ENCODE peak calls at places on chromosomes 6 and 20, in five cellular contexts. V is choroid plexus epithelial cell, W is hepatocyte, O is neural progenitor cell, R is esophagus muscularis mucosa. F is an unnamed sample.
A peak's percentile ranks its signal among the peaks of the same experiment; 100 is the strongest.

GRCh38 chr20:11796041-11796440 is 121.7 kb upstream of the BTBD3 start:
- DNase-seq in V (no peak), W (no peak), O (no peak), R (no peak), F (no peak)

GRCh38 chr6:21227486-21227885 is 366.1 kb upstream of the SOX4 start:
- DNase-seq in V (peak; percentile 52), W (no peak), O (no peak), R (no peak), F (no peak)

GRCh38 chr6:44002071-44002590 is 125.1 kb downstream of the MRPL14 start:
- DNase-seq in V (no peak), W (peak; percentile 26), O (peak; percentile 97), R (no peak), F (no peak)

GRCh38 chr20:39049148-39049547 is 87.0 kb downstream of the DHX35 start:
- DNase-seq in V (no peak), W (no peak), O (no peak), R (no peak), F (no peak)

GRCh38 chr6:2085657-2086056 is 159.7 kb downstream of the GMDS start:
- DNase-seq in V (no peak), W (no peak), O (no peak), R (no peak), F (no peak)

GRCh38 chr20:15867899-15868298 is 705.3 kb downstream of the KIF16B start:
- DNase-seq in V (no peak), W (no peak), O (no peak), R (no peak), F (no peak)

GRCh38 chr6:105251689-105252088 is 71.9 kb upstream of the POPDC3 start:
- DNase-seq in V (no peak), W (no peak), O (no peak), R (no peak), F (no peak)

GRCh38 chr6:104829183-104829958 is 30.3 kb downstream of the HACE1 start:
- DNase-seq in V (no peak), W (no peak), O (no peak), R (no peak), F (no peak)

GRCh38 chr20:3995067-3995748 is 20.1 kb downstream of the RNF24 start:
- DNase-seq in V (peak; percentile 58), W (no peak), O (no peak), R (no peak), F (no peak)

GRCh38 chr6:44051516-44051915 is 75.7 kb downstream of the MRPL14 start:
- DNase-seq in V (peak; percentile 77), W (peak; percentile 64), O (no peak), R (no peak), F (no peak)

GRCh38 chr20:34527016-34527415 is 10.8 kb downstream of the DYNLRB1 start:
- DNase-seq in V (no peak), W (no peak), O (no peak), R (no peak), F (no peak)

GRCh38 chr20:20369353-20370086 is 1.6 kb downstream of the INSM1 start:
- DNase-seq in V (no peak), W (peak; percentile 17), O (peak; percentile 65), R (no peak), F (no peak)

GRCh38 chr20:7371518-7372158 is 568.6 kb downstream of the HAO1 start:
- DNase-seq in V (no peak), W (peak; percentile 30), O (no peak), R (no peak), F (no peak)

GRCh38 chr6:145713746-145714145 is 21.6 kb downstream of the EPM2A start:
- DNase-seq in V (no peak), W (no peak), O (no peak), R (no peak), F (no peak)

GRCh38 chr20:4637081-4637797 is 84.5 kb upstream of the PRND start:
- DNase-seq in V (no peak), W (peak; percentile 19), O (peak; percentile 8), R (no peak), F (no peak)

GRCh38 chr20:41108531-41108930 is 28.8 kb upstream of the PLCG1 start:
- DNase-seq in V (no peak), W (no peak), O (no peak), R (no peak), F (no peak)

GRCh38 chr20:42747765-42748411 is 441.8 kb downstream of the PTPRT start:
- DNase-seq in V (no peak), W (no peak), O (no peak), R (no peak), F (peak; percentile 79)

GRCh38 chr20:4836935-4837334 is 115.2 kb downstream of the PRND start:
- DNase-seq in V (no peak), W (no peak), O (no peak), R (no peak), F (no peak)

GRCh38 chr20:15992564-15992963 is 580.7 kb downstream of the KIF16B start:
- DNase-seq in V (peak; percentile 33), W (no peak), O (no peak), R (no peak), F (no peak)

GRCh38 chr6:100447900-100448700 is 16.6 kb downstream of the SIM1 start:
- DNase-seq in V (no peak), W (no peak), O (no peak), R (peak; percentile 79), F (no peak)

GRCh38 chr6:167683028-167683862 is 143.5 kb upstream of the AFDN start:
- DNase-seq in V (peak; percentile 95), W (peak; percentile 85), O (no peak), R (no peak), F (no peak)

GRCh38 chr6:115643762-115644161 is 416.9 kb downstream of the FRK start:
- DNase-seq in V (peak; percentile 28), W (peak; percentile 53), O (no peak), R (no peak), F (no peak)

GRCh38 chr6:20427856-20428255 is 26.2 kb downstream of the E2F3 start:
- DNase-seq in V (no peak), W (peak; percentile 13), O (no peak), R (no peak), F (no peak)

GRCh38 chr6:170554888-170555137 is 644 bp downstream of the TBP start:
- DNase-seq in V (no peak), W (no peak), O (no peak), R (no peak), F (no peak)

GRCh38 chr6:111692327-111693164 is 86.9 kb upstream of the TRAF3IP2 start:
- DNase-seq in V (no peak), W (peak; percentile 56), O (no peak), R (no peak), F (no peak)

GRCh38 chr6:164478426-164478825 is 831.0 kb downstream of the C6orf118 start:
- DNase-seq in V (no peak), W (no peak), O (peak; percentile 8), R (no peak), F (no peak)

GRCh38 chr6:37406942-37407341 is 26.1 kb upstream of the CMTR1 start:
- DNase-seq in V (no peak), W (no peak), O (no peak), R (no peak), F (no peak)

GRCh38 chr20:53949319-53949839 is 121.0 kb downstream of the BCAS1 start:
- DNase-seq in V (peak; percentile 82), W (no peak), O (no peak), R (peak; percentile 92), F (no peak)

GRCh38 chr6:22372922-22373321 is 76.1 kb upstream of the PRL start:
- DNase-seq in V (no peak), W (no peak), O (no peak), R (no peak), F (no peak)

GRCh38 chr6:33204165-33204414 is 365 bp upstream of the HSD17B8 start:
- DNase-seq in V (no peak), W (no peak), O (no peak), R (no peak), F (no peak)
- H3K4me3 ChIP-seq in V (peak overlapping the region; percentile 32), W (no peak overlapping the region), O (peak overlapping the region; percentile 70), R (peak overlapping the region; percentile 62), F (peak overlapping the region; percentile 88)

GRCh38 chr6:80105972-80106417 is 476 bp upstream of the BCKDHB start:
- DNase-seq in V (no peak), W (no peak), O (no peak), R (no peak), F (no peak)
- H3K4me3 ChIP-seq in V (peak overlapping the region; percentile 76), W (peak overlapping the region; percentile 21), O (peak overlapping the region; percentile 99), R (peak overlapping the region; percentile 84), F (peak overlapping the region; percentile 87)

DNA sequence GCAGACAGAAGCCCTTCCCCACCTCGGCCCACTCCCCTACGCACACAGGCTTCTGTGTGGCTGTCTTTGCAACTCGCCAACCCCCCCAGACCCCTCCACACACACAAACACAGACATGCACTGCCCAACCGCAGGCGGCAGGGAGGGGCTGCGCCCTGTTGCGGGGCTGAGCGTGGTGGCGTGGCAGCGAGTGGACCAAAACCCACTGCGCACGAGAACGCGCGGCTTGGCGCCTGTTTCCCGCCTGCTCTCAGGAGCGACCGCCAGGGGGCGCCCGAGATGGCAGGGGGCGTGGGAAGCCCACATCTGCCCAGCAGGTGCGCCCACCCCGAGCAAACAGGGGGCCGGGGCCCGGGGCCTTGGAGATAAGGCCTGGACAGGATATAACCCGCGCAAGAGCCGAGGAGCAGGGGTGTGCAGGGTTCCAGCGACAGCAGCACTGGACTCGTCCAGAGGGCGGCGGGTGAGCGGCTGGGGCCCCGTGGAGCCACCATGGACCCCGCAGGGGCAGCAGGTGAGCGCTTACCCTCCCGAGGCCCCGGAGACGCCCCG is at the start of gene RBPJL:
- DNase-seq in V (no peak), W (no peak), O (peak; percentile 69), R (no peak), F (no peak)
- H3K4me3 ChIP-seq in V (no peak within 1 kb of the TSS), W (no peak within 1 kb of the TSS), O (no peak within 1 kb of the TSS), R (no peak within 1 kb of the TSS), F (no peak within 1 kb of the TSS)

GRCh38 chr6:147205690-147206600 is 1.7 kb downstream of the STXBP5 start:
- DNase-seq in V (peak; percentile 61), W (no peak), O (peak; percentile 11), R (no peak), F (no peak)
- H3K4me3 ChIP-seq in V (peak overlapping the region; percentile 84), W (peak overlapping the region; percentile 88), O (peak overlapping the region; percentile 65), R (peak overlapping the region; percentile 83), F (no peak overlapping the region)

DNA sequence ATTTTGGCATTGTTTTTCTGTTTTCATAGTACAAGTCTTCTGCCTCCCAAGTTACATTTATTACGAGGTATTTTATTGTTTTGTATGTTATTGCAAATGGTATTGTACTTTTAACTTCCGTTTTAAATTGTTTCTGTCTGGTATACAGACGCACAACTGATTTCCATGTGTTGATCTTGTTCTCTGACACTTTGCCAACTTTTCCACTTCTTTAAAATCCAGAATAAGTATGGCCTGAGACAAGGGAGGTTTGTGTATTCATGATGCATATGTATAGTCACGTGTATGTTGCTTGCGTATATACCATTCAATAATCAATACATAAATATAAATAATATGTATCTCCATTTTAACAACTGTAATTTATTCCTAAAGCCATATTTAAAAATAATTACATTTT is 41.2 kb downstream of the THBS2 start:
- DNase-seq in V (peak; percentile 47), W (no peak), O (no peak), R (no peak), F (peak; percentile 7)
- H3K4me3 ChIP-seq in V (no peak overlapping the region), W (peak overlapping the region; percentile 5), O (peak overlapping the region; percentile 22), R (peak overlapping the region; percentile 48), F (peak overlapping the region; percentile 49)